ENCODE peak calls at places on chromosome 15, in ten cellular contexts. N is HAP-1; Z is IMR-90; A is body of pancreas; O is left lung; P is endothelial cell of umbilical vein; J is CD8-positive, alpha-beta T cell; L is esophagus squamous epithelium; E is heart right ventricle; V is K562. Y is an unnamed sample.

GRCh38 chr15:50166216-50166615 is 15.8 kb upstream of the SLC27A2 start:
- DNase-seq in Z (peak; percentile 87), V (no peak), L (no peak), N (no peak), A (no peak), E (no peak), O (no peak), J (no peak), P (peak; percentile 45), Y (no peak)

GRCh38 chr15:56228854-56229253 is 14.8 kb downstream of the RFX7 start:
- DNase-seq in A (no peak), E (no peak), L (no peak), Z (no peak), V (no peak), P (no peak), O (no peak), N (no peak), J (no peak), Y (no peak)

GRCh38 chr15:74775132-74775562 is 6.7 kb upstream of the CSK start:
- DNase-seq in A (no peak), L (no peak), E (no peak), J (no peak), Z (no peak), O (peak; percentile 80), V (no peak), N (no peak), P (no peak), Y (no peak)

GRCh38 chr15:57903626-57904025 is 161.9 kb downstream of the ALDH1A2 start:
- DNase-seq in J (no peak), N (no peak), O (no peak), E (no peak), Z (no peak), P (no peak), L (no peak), V (no peak), A (no peak), Y (no peak)

GRCh38 chr15:85623648-85624047 is 171.1 kb downstream of the KLHL25 start:
- DNase-seq in J (no peak), V (no peak), E (no peak), Z (peak; percentile 61), N (no peak), O (no peak), L (no peak), P (no peak), A (no peak), Y (no peak)

GRCh38 chr15:29208352-29208751 is 61.3 kb downstream of the NSMCE3 start:
- DNase-seq in A (no peak), J (no peak), O (no peak), E (no peak), N (no peak), L (no peak), Z (no peak), P (no peak), V (no peak), Y (no peak)

GRCh38 chr15:42483677-42484076 is 7.3 kb downstream of the ZNF106 start:
- DNase-seq in L (no peak), V (no peak), N (no peak), A (no peak), P (no peak), E (no peak), O (no peak), J (no peak), Z (no peak), Y (no peak)

GRCh38 chr15:67067930-67068542 is 2.6 kb downstream of the SMAD3 start:
- DNase-seq in P (peak; percentile 47), O (no peak), J (no peak), E (no peak), N (no peak), L (no peak), Z (peak; percentile 32), A (no peak), V (peak; percentile 45), Y (no peak)

GRCh38 chr15:99445272-99445850 is 120.4 kb upstream of the MEF2A start:
- DNase-seq in N (peak; percentile 51), O (no peak), V (no peak), A (no peak), L (no peak), P (no peak), J (no peak), E (no peak), Z (no peak), Y (no peak)

GRCh38 chr15:99449514-99449913 is 116.3 kb upstream of the MEF2A start:
- DNase-seq in O (no peak), P (no peak), V (no peak), Z (peak; percentile 47), J (no peak), L (no peak), E (no peak), N (peak; percentile 6), A (no peak), Y (no peak)

GRCh38 chr15:99446565-99447496 is 119.0 kb upstream of the MEF2A start:
- DNase-seq in V (no peak), O (no peak), L (no peak), Z (no peak), J (no peak), P (no peak), N (peak; percentile 5), A (no peak), E (no peak), Y (no peak)

GRCh38 chr15:99450896-99451358 is 114.9 kb upstream of the MEF2A start:
- DNase-seq in P (peak; percentile 75), V (peak; percentile 39), N (peak; percentile 92), A (no peak), L (no peak), O (no peak), Z (no peak), E (peak; percentile 81), J (peak; percentile 75), Y (no peak)

GRCh38 chr15:99447497-99448371 is 118.0 kb upstream of the MEF2A start:
- DNase-seq in A (no peak), V (peak; percentile 62), J (no peak), Z (no peak), P (peak; percentile 19), E (no peak), O (no peak), L (no peak), N (peak; percentile 21), Y (no peak)
- H3K9me3 ChIP-seq in A (no peaks in the 10 kb centered on the region), V (no peaks in the 10 kb centered on the region), J (no peaks in the 10 kb centered on the region), Z (no peaks in the 10 kb centered on the region), P (no peaks in the 10 kb centered on the region), E (no peaks in the 10 kb centered on the region), O (no peaks in the 10 kb centered on the region), L (no peaks in the 10 kb centered on the region), N (no peaks in the 10 kb centered on the region), Y (no peaks in the 10 kb centered on the region)

GRCh38 chr15:39575180-39575579 is 5.7 kb upstream of the THBS1 start:
- DNase-seq in E (no peak), Z (no peak), N (no peak), V (no peak), L (no peak), P (no peak), A (no peak), O (no peak), J (no peak), Y (no peak)
- H3K9me3 ChIP-seq in E (no peaks in the 10 kb centered on the region), Z (no peaks in the 10 kb centered on the region), N (no peaks in the 10 kb centered on the region), V (peaks cover 7% of the 10 kb centered on the region), L (no peaks in the 10 kb centered on the region), P (no peaks in the 10 kb centered on the region), A (no peaks in the 10 kb centered on the region), O (no peaks in the 10 kb centered on the region), J (no peaks in the 10 kb centered on the region), Y (no peaks in the 10 kb centered on the region)

DNA sequence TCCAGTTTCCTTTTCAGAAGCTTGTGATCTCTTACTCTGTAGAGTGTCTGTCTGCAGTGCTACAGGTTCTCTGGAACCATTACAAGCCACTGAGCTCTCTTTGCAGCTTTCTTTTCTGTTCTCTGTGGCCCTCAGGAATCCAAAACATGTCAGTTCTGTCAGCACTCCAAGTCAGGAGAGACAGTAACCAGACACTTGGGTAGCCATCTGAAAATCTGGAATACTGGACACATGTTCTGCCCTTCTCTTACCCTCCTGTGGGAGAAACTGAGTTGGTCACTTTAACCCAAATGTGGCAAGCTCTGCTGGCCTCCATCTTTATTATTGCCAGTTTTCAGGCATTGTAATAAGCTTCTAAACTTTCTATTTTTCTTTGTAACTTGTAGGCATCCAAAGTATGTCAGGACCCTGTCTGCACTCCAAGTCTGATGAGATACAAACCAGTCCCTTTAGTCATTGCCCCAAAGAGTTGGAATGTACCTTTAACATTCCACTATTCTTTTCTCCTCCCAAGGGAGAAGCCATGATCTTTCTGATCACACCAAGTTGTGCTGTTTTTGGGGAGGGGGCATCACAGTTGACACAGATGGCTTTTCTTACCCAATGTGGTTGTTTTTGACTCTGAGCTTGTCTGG is 183.7 kb downstream of the DPH6 start:
- DNase-seq in J (no peak), P (no peak), L (no peak), N (no peak), Z (peak; percentile 62), E (no peak), V (no peak), O (no peak), A (no peak), Y (no peak)
- H3K9me3 ChIP-seq in J (peaks cover 6% of the 10 kb centered on the region), P (no peaks in the 10 kb centered on the region), L (peaks cover 2% of the 10 kb centered on the region), N (no peaks in the 10 kb centered on the region), Z (peaks cover 8% of the 10 kb centered on the region), E (peaks cover 79% of the 10 kb centered on the region), V (no peaks in the 10 kb centered on the region), O (peaks cover 43% of the 10 kb centered on the region), A (peaks cover 3% of the 10 kb centered on the region), Y (peaks cover 4% of the 10 kb centered on the region)

GRCh38 chr15:25774871-25775270 is 88.3 kb downstream of the ATP10A start:
- DNase-seq in Z (no peak), P (no peak), O (no peak), J (no peak), N (no peak), E (no peak), L (no peak), V (no peak), A (no peak), Y (no peak)
- H3K9me3 ChIP-seq in Z (no peaks in the 10 kb centered on the region), P (peaks cover 2% of the 10 kb centered on the region), O (no peaks in the 10 kb centered on the region), J (no peaks in the 10 kb centered on the region), N (no peaks in the 10 kb centered on the region), E (no peaks in the 10 kb centered on the region), L (no peaks in the 10 kb centered on the region), V (no peaks in the 10 kb centered on the region), A (no peaks in the 10 kb centered on the region), Y (no peaks in the 10 kb centered on the region)

GRCh38 chr15:23067416-23067815 is 28.0 kb upstream of the TUBGCP5 start:
- DNase-seq in A (no peak), E (no peak), N (no peak), V (no peak), Z (no peak), J (no peak), O (no peak), L (no peak), P (no peak), Y (no peak)

GRCh38 chr15:23069496-23070166 is 30.3 kb upstream of the TUBGCP5 start:
- DNase-seq in O (no peak), E (no peak), V (peak; percentile 48), J (no peak), P (no peak), L (no peak), N (peak; percentile 13), Z (no peak), A (no peak), Y (no peak)

GRCh38 chr15:23065836-23066235 is 26.5 kb upstream of the TUBGCP5 start:
- DNase-seq in O (no peak), L (no peak), N (no peak), J (no peak), Z (no peak), E (no peak), P (no peak), V (no peak), A (no peak), Y (no peak)

GRCh38 chr15:23064156-23064555 is 24.8 kb upstream of the TUBGCP5 start:
- DNase-seq in N (no peak), J (no peak), E (no peak), O (no peak), P (no peak), A (no peak), V (no peak), Z (no peak), L (no peak), Y (no peak)
- H3K9me3 ChIP-seq in N (no peaks in the 10 kb centered on the region), J (no peaks in the 10 kb centered on the region), E (no peaks in the 10 kb centered on the region), O (peaks cover 35% of the 10 kb centered on the region), P (no peaks in the 10 kb centered on the region), A (no peaks in the 10 kb centered on the region), V (no peaks in the 10 kb centered on the region), Z (no peaks in the 10 kb centered on the region), L (no peaks in the 10 kb centered on the region), Y (no peaks in the 10 kb centered on the region)

Y was measured in T-helper 17 cell.